ENCODE peak calls at places on chromosomes 13 and 19, in ten cellular contexts. O is kidney epithelial cell, Y is BE2C, T is ascending aorta, G is WTC11, V is pancreas, S is esophagus muscularis mucosa, B is body of pancreas, A is omental fat pad, J is tibial artery. P is an unnamed sample.
A peak's percentile ranks its signal among the peaks of the same experiment; 100 is the strongest.

GRCh38 chr19:47593860-47594259 is 15.1 kb upstream of the BICRA start:
- DNase-seq in O (no peak), Y (no peak), T (no peak), G (no peak), V (no peak), S (no peak), B (no peak), A (no peak), J (no peak), P (no peak)

GRCh38 chr13:34013061-34013460 is 195.1 kb downstream of the RFC3 start:
- DNase-seq in O (no peak), Y (no peak), T (no peak), G (no peak), V (no peak), S (no peak), B (no peak), A (no peak), J (no peak), P (no peak)

GRCh38 chr19:2574971-2575630 is 99.2 kb downstream of the GADD45B start:
- DNase-seq in O (no peak), Y (no peak), T (peak; percentile 44), G (no peak), V (no peak), S (no peak), B (no peak), A (no peak), J (peak; percentile 17), P (no peak)

GRCh38 chr19:33740811-33741396 is 55.8 kb upstream of the KCTD15 start:
- DNase-seq in O (no peak), Y (no peak), T (no peak), G (peak; percentile 81), V (peak; percentile 42), S (no peak), B (peak; percentile 31), A (no peak), J (no peak), P (no peak)

GRCh38 chr13:109769275-109769674 is 17.1 kb downstream of the IRS2 start:
- DNase-seq in O (no peak), Y (no peak), T (no peak), G (no peak), V (no peak), S (peak; percentile 86), B (no peak), A (no peak), J (no peak), P (no peak)

GRCh38 chr13:103066079-103066880 is at the start of gene SLC10A2:
- DNase-seq in O (no peak), Y (no peak), T (no peak), G (no peak), V (no peak), S (no peak), B (no peak), A (no peak), J (no peak), P (no peak)

GRCh38 chr13:74771964-74772363 is 637.8 kb upstream of the KLF12 start:
- DNase-seq in O (peak; percentile 31), Y (no peak), T (no peak), G (no peak), V (no peak), S (no peak), B (no peak), A (no peak), J (no peak), P (no peak)

GRCh38 chr19:47280183-47280797 is 5.6 kb downstream of the INAFM1 start:
- DNase-seq in O (no peak), Y (peak; percentile 51), T (no peak), G (peak; percentile 87), V (peak; percentile 56), S (no peak), B (no peak), A (no peak), J (no peak), P (no peak)

GRCh38 chr19:36149673-36150406 is 2.4 kb downstream of the COX7A1 start:
- DNase-seq in O (no peak), Y (no peak), T (no peak), G (no peak), V (no peak), S (no peak), B (no peak), A (no peak), J (no peak), P (no peak)

GRCh38 chr13:26992951-26993490 is 178.6 kb downstream of the USP12 start:
- DNase-seq in O (no peak), Y (no peak), T (peak; percentile 39), G (no peak), V (no peak), S (no peak), B (no peak), A (no peak), J (no peak), P (no peak)

GRCh38 chr19:38434549-38435051 is 1.1 kb downstream of the RYR1 start:
- DNase-seq in O (no peak), Y (no peak), T (no peak), G (peak; percentile 94), V (no peak), S (no peak), B (no peak), A (no peak), J (peak; percentile 50), P (no peak)

GRCh38 chr13:36885901-36886300 is 34.1 kb downstream of the SMAD9 start:
- DNase-seq in O (no peak), Y (no peak), T (no peak), G (no peak), V (no peak), S (no peak), B (no peak), A (no peak), J (no peak), P (no peak)

GRCh38 chr13:98827449-98827848 is 75.0 kb upstream of the SLC15A1 start:
- DNase-seq in O (no peak), Y (no peak), T (no peak), G (peak; percentile 56), V (no peak), S (no peak), B (no peak), A (no peak), J (no peak), P (no peak)

GRCh38 chr19:47005164-47005641 is 14.4 kb upstream of the NPAS1 start:
- DNase-seq in O (no peak), Y (no peak), T (no peak), G (no peak), V (no peak), S (no peak), B (no peak), A (no peak), J (no peak), P (no peak)

GRCh38 chr19:2582984-2583956 is 107.3 kb downstream of the GADD45B start:
- DNase-seq in O (no peak), Y (no peak), T (peak; percentile 7), G (no peak), V (no peak), S (no peak), B (no peak), A (no peak), J (no peak), P (no peak)

GRCh38 chr19:37933965-37934364 is 27.0 kb downstream of the SIPA1L3 start:
- DNase-seq in O (no peak), Y (no peak), T (no peak), G (no peak), V (peak; percentile 49), S (no peak), B (peak; percentile 34), A (no peak), J (no peak), P (no peak)

GRCh38 chr19:36574762-36575161 is 1.7 kb upstream of the ZNF529 start:
- DNase-seq in O (no peak), Y (no peak), T (no peak), G (no peak), V (no peak), S (no peak), B (no peak), A (no peak), J (no peak), P (no peak)

GRCh38 chr13:41694902-41695301 is 237.6 kb downstream of the RGCC start:
- DNase-seq in O (peak; percentile 92), Y (no peak), T (peak; percentile 91), G (no peak), V (peak; percentile 37), S (no peak), B (peak; percentile 39), A (peak; percentile 25), J (peak; percentile 81), P (no peak)

GRCh38 chr19:4524808-4525562 is 6.7 kb upstream of the PLIN4 start:
- DNase-seq in O (no peak), Y (peak; percentile 80), T (no peak), G (peak; percentile 87), V (peak; percentile 59), S (no peak), B (peak; percentile 62), A (peak; percentile 68), J (peak; percentile 45), P (peak; percentile 77)

DNA sequence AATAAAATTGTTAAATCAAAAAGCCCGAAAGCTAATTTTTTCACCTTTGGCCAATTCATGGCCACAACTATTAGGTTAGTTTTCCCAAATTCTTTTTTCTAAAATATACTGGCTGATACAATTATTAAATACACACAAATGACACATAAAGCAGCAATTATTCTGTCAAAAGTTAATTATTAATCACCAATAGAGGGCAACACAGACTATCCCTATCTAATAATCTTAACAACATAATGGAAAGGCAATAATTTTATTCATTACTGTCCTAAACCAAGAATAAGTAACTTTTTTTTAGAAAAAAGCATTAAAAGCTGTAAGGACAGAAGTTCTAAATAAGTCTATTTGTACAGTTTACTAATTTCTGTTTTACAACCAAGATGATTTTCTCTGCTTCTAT is 51.7 kb downstream of the KATNAL1 start:
- DNase-seq in O (no peak), Y (no peak), T (no peak), G (no peak), V (no peak), S (no peak), B (no peak), A (no peak), J (no peak), P (no peak)
- TF ChIP-seq CTCF in O (no peak), Y (no peak), T (no peak), G (no peak), V (no peak), S (no peak), B (no peak), A (no peak), J (no peak), P (peak; percentile 32)

GRCh38 chr13:112587767-112588489 is at the start of gene TUBGCP3:
- DNase-seq in O (peak; percentile 41), Y (peak; percentile 93), T (peak; percentile 90), G (peak; percentile 82), V (peak; percentile 89), S (no peak), B (peak; percentile 87), A (no peak), J (peak; percentile 77), P (peak; percentile 90)
- TF ChIP-seq CTCF in O (no peak), Y (no peak), T (no peak), G (no peak), V (no peak), S (peak; percentile 20), B (no peak), A (no peak), J (peak; percentile 47), P (no peak)

GRCh38 chr13:60095300-60095699 is 68.4 kb downstream of the DIAPH3 start:
- DNase-seq in O (no peak), Y (no peak), T (no peak), G (no peak), V (no peak), S (no peak), B (no peak), A (no peak), J (no peak), P (no peak)
- TF ChIP-seq CTCF in O (no peak), Y (no peak), T (no peak), G (no peak), V (no peak), S (no peak), B (no peak), A (no peak), J (no peak), P (no peak)

GRCh38 chr19:12484011-12484370 is 625 bp downstream of the ZNF709 start:
- DNase-seq in O (no peak), Y (no peak), T (no peak), G (no peak), V (no peak), S (no peak), B (no peak), A (no peak), J (no peak), P (no peak)
- TF ChIP-seq CTCF in O (no peak), Y (no peak), T (no peak), G (no peak), V (no peak), S (no peak), B (no peak), A (no peak), J (no peak), P (no peak)

P was measured in D721Med.